ENCODE peak calls at places on chromosomes 11 and 22, in four cellular contexts. I, O, D and S are unnamed samples.

GRCh38 chr11:330694-331314 is 10.1 kb upstream of the IFITM3 start:
- DNase-seq in O (no peak), D (no peak), I (no peak), S (no peak)

GRCh38 chr11:14124345-14124744 is 161.8 kb downstream of the SPON1 start:
- DNase-seq in O (no peak), I (no peak), D (no peak), S (no peak)

GRCh38 chr11:19055016-19055415 is 5.5 kb downstream of the MRGPRX2 start:
- DNase-seq in O (no peak), D (no peak), I (no peak), S (no peak)

GRCh38 chr11:45176996-45177395 is 30.6 kb downstream of the PRDM11 start:
- DNase-seq in I (no peak), O (no peak), D (no peak), S (no peak)

GRCh38 chr11:117519590-117519989 is 191.9 kb downstream of the CEP164 start:
- DNase-seq in D (no peak), I (no peak), O (no peak), S (no peak)

GRCh38 chr11:134864968-134865305 is 452.9 kb upstream of the B3GAT1 start:
- DNase-seq in D (no peak), O (no peak), I (no peak), S (no peak)

GRCh38 chr22:31141551-31141950 is 1.2 kb upstream of the PLA2G3 start:
- DNase-seq in O (no peak), I (no peak), D (no peak), S (no peak)

GRCh38 chr11:134355656-134356055 is 23.9 kb downstream of the GLB1L2 start:
- DNase-seq in I (no peak), O (peak), D (no peak), S (no peak)

GRCh38 chr11:126997196-126997595 is 3.4 kb downstream of the KIRREL3 start:
- DNase-seq in D (no peak), I (no peak), O (no peak), S (no peak)

GRCh38 chr11:79047356-79047755 is 393.5 kb downstream of the TENM4 start:
- DNase-seq in D (no peak), O (no peak), I (no peak), S (no peak)

GRCh38 chr11:3837793-3838192 is 3.0 kb downstream of the RHOG start:
- DNase-seq in I (no peak), O (no peak), D (no peak), S (no peak)

GRCh38 chr22:19067696-19068348 is 54.4 kb downstream of the DGCR2 start:
- DNase-seq in I (no peak), D (no peak), O (no peak), S (no peak)

GRCh38 chr11:10348650-10349280 is 43.9 kb downstream of the ADM start:
- DNase-seq in D (no peak), O (no peak), I (no peak), S (peak)

GRCh38 chr22:42915980-42916765 is 59.1 kb upstream of the ARFGAP3 start:
- DNase-seq in D (no peak), O (no peak), I (no peak), S (peak)

GRCh38 chr11:26963764-26964163 is 30.1 kb upstream of the FIBIN start:
- DNase-seq in I (no peak), O (no peak), D (no peak), S (no peak)

GRCh38 chr11:115672999-115673411 is 168.8 kb upstream of the CADM1 start:
- DNase-seq in I (no peak), O (no peak), D (no peak), S (no peak)

GRCh38 chr11:126405906-126406305 is 50.4 kb downstream of the ST3GAL4 start:
- DNase-seq in D (no peak), I (no peak), O (no peak), S (no peak)

GRCh38 chr22:34669001-34669400 is 397.0 kb upstream of the ISX start:
- DNase-seq in D (no peak), I (no peak), O (no peak), S (no peak)

GRCh38 chr11:61967177-61967923 is at the start of gene FTH1:
- DNase-seq in O (peak), I (peak), D (no peak), S (peak)

GRCh38 chr11:74276581-74276980 is 34.9 kb downstream of the P4HA3 start:
- DNase-seq in I (no peak), O (no peak), D (no peak), S (no peak)

GRCh38 chr11:9726313-9727022 is 62.6 kb downstream of the SWAP70 start:
- DNase-seq in O (no peak), D (no peak), I (no peak), S (peak)

GRCh38 chr11:95165638-95166037 is 65.4 kb downstream of the SESN3 start:
- DNase-seq in I (no peak), O (no peak), D (no peak), S (no peak)

GRCh38 chr22:40334060-40334459 is 12.2 kb upstream of the ADSL start:
- DNase-seq in O (no peak), I (no peak), D (no peak), S (no peak)

GRCh38 chr11:100981196-100981824 is 148.3 kb downstream of the PGR start:
- DNase-seq in O (no peak), D (no peak), I (no peak), S (no peak)

GRCh38 chr22:49390954-49391353 is 436.7 kb downstream of the BRD1 start:
- DNase-seq in O (no peak), D (no peak), I (no peak), S (no peak)

GRCh38 chr11:109772846-109773400 is 320.3 kb upstream of the ZC3H12C start:
- DNase-seq in O (no peak), I (no peak), D (no peak), S (no peak)

GRCh38 chr22:46652081-46652929 is 32.1 kb downstream of the GRAMD4 start:
- DNase-seq in D (no peak), I (no peak), O (peak), S (peak)

GRCh38 chr11:69297225-69297925 is 3.4 kb downstream of the MYEOV start:
- DNase-seq in I (peak), O (peak), D (peak), S (peak)

GRCh38 chr11:945986-946385 is 20.3 kb downstream of the AP2A2 start:
- DNase-seq in D (no peak), I (no peak), O (no peak), S (peak)

GRCh38 chr11:93290061-93290460 is 40.5 kb upstream of the DEUP1 start:
- DNase-seq in O (no peak), D (no peak), I (no peak), S (no peak)

GRCh38 chr11:126357055-126357962 is 1.8 kb downstream of the ST3GAL4 start:
- DNase-seq in O (no peak), D (no peak), I (no peak), S (no peak)

GRCh38 chr11:128707671-128708070 is 13.8 kb downstream of the FLI1 start:
- DNase-seq in O (no peak), D (no peak), I (no peak), S (no peak)

GRCh38 chr11:2558402-2558801 is 113.6 kb downstream of the KCNQ1 start:
- DNase-seq in O (no peak), D (no peak), I (no peak), S (no peak)

GRCh38 chr11:2558861-2559526 is 114.2 kb downstream of the KCNQ1 start:
- DNase-seq in D (no peak), O (no peak), I (no peak), S (no peak)

GRCh38 chr11:2555376-2555775 is 110.6 kb downstream of the KCNQ1 start:
- DNase-seq in O (no peak), I (no peak), D (no peak), S (no peak)

GRCh38 chr11:2555891-2556290 is 111.1 kb downstream of the KCNQ1 start:
- DNase-seq in O (no peak), D (no peak), I (no peak), S (no peak)

DNA sequence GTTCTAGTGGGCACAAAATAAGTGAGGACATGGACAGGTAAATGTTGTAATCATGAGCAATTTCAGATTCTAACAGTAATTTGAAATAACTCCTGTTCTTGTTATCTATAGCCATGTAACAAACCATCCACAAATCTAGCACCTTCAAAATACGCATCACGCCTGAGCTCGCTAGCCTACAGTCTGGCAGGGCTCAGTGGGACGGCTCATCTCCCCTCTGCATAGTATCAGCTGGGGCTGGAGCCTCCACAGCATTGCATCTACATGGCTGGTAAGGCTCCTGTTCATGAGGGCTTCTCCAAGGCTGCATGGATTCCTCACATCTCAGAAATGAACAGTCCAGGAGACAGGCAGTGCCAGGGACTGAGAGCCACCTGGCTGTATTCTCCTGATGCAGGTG is 112.6 kb downstream of the KCNQ1 start:
- DNase-seq in I (no peak), D (no peak), O (no peak), S (no peak)
- TF ChIP-seq ATF2 in I (no peak), D (no peak), O (no peak), S (no peak)

GRCh38 chr22:29267462-29267857 is 321 bp downstream of the RHBDD3 start:
- DNase-seq in D (no peak), I (no peak), O (no peak), S (no peak)

GRCh38 chr22:29267858-29268510 is at the start of the genes EWSR1 and RHBDD3:
- DNase-seq in O (peak), I (peak), D (peak), S (peak)

GRCh38 chr22:29269230-29269604 is 1.1 kb downstream of the EWSR1 start:
- DNase-seq in O (no peak), D (no peak), I (no peak), S (no peak)

GRCh38 chr22:29269731-29270474 is 1.8 kb downstream of the EWSR1 start:
- DNase-seq in I (no peak), O (no peak), D (no peak), S (peak)

DNA sequence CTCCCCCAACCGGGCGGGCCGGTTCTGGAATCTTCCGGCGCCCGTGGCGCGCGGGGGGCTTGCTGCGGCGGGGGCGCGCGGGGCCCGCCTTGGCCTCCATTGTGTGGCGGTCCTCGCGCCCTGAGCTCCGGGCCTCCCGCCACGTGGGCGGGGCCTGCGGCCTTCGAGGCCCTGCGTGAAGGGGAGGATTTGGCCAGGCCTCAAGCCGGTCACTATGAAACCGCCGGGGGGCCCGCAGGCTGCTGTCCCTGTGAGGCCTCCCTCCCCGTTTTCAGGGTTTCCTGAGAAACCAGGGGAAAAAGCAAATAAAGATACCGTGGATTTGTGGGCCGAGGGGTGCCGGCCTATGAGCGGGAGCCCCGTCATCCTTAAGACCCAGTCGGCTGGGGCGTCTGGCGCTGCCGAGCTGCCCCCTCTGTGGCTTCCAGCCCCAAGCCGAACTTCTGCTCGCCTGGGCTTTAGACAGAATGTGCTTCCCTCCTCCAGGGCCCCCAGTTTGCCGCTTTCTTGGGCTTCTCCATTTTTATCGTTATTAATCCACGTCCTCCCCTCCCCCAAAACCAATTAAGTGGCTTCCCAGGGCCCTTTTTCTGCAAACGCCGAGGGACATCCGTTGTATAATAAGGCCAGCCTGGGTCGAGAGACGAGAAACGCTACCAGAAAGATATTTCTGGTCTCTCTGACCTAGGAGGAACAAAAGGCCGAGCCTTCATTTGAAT is 602 bp downstream of the EWSR1 start:
- DNase-seq in I (no peak), D (no peak), O (peak), S (peak)
- TF ChIP-seq HDAC6 in I (no peak), D (no peak), O (no peak), S (no peak)

GRCh38 chr11:59616396-59616982 is 915 bp upstream of the OSBP start:
- DNase-seq in D (no peak), O (peak), I (no peak), S (peak)
- TF ChIP-seq ATF2 in D (no peak), O (no peak), I (no peak), S (no peak)

GRCh38 chr22:28143206-28143605 is 224.2 kb upstream of the PITPNB start:
- DNase-seq in O (no peak), D (no peak), I (no peak), S (no peak)

GRCh38 chr22:28143961-28144745 is 225.1 kb upstream of the PITPNB start:
- DNase-seq in O (no peak), I (no peak), D (no peak), S (no peak)

GRCh38 chr22:28147401-28147800 is 228.3 kb upstream of the PITPNB start:
- DNase-seq in I (no peak), O (no peak), D (no peak), S (no peak)

GRCh38 chr22:28148816-28149465 is 229.9 kb upstream of the PITPNB start:
- DNase-seq in D (no peak), O (no peak), I (no peak), S (no peak)

GRCh38 chr22:28146401-28147304 is 227.6 kb upstream of the PITPNB start:
- DNase-seq in D (no peak), I (no peak), O (no peak), S (no peak)
- TF ChIP-seq HDAC6 in D (no peak), I (no peak), O (no peak), S (no peak)

GRCh38 chr11:63623513-63624140 is 9.4 kb upstream of the PLAAT3 start:
- DNase-seq in I (no peak), D (no peak), O (no peak), S (no peak)

GRCh38 chr11:63616953-63617352 is 2.7 kb upstream of the PLAAT3 start:
- DNase-seq in I (no peak), O (no peak), D (no peak), S (no peak)

GRCh38 chr11:63622318-63622717 is 8.1 kb upstream of the PLAAT3 start:
- DNase-seq in I (no peak), O (no peak), D (no peak), S (peak)

GRCh38 chr11:63620928-63621539 is 6.8 kb upstream of the PLAAT3 start:
- DNase-seq in O (no peak), D (no peak), I (no peak), S (no peak)

GRCh38 chr11:63619967-63620366 is 5.7 kb upstream of the PLAAT3 start:
- DNase-seq in O (no peak), D (no peak), I (no peak), S (no peak)
- TF ChIP-seq ATF2 in O (no peak), D (no peak), I (no peak), S (no peak)

DNA sequence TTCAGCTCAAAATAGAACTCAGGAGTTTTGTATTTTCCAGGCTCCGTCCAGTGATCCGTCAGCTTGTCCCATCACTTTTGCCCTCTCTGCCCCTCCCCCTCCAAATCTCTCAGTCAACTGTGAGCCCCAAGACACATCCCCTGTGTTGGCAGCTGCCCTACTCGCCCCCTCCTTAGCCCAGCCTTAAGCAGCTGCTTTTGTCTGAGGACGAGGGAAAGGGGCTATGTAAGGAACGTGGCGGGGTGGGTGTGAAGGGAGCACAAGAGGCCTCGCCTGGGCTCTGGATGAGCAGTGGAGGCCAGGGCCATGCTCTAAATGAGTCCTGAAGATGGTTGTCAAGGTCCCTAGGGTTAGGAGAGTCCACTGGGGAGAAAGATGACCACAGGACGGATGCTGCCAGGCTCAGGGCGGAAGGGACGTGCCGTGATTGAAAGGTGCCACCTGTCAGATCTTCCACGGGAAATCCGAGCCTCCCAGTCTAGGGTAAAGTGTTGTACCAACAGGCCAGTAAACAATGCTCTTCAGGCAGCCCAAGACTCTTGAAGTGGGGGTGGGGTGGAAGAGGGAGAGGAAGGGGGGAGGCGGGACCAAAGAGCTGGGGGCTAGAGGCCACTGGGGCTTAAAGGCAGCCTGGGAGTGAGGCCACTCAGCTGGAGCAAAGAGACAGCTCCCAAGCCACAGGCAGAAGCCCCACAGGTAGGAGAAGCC is at the start of gene SMTNL1:
- DNase-seq in O (no peak), D (no peak), I (no peak), S (no peak)
- TF ChIP-seq HDAC6 in O (no peak), D (no peak), I (no peak), S (no peak)